ENCODE peak calls at places on chromosome 11, in six cellular contexts. One of them, this sample, is unnamed.
A peak's percentile ranks its signal among the peaks of the same experiment; 100 is the strongest.

GRCh38 chr11:45543808-45544422 is 121.5 kb downstream of the CHST1 start:
- ATAC-seq in upper lobe of left lung: no peak
- ATAC-seq in A549: no peak
- ATAC-seq in HepG2: no peak
- ATAC-seq in GM12878: no peak
- ATAC-seq in K562: peak; percentile 61
- ATAC-seq in this sample: no peak

GRCh38 chr11:15579287-15580001 is 464.7 kb downstream of the INSC start:
- ATAC-seq in upper lobe of left lung: no peak
- ATAC-seq in A549: no peak
- ATAC-seq in HepG2: no peak
- ATAC-seq in GM12878: no peak
- ATAC-seq in K562: peak; percentile 64
- ATAC-seq in this sample: no peak

GRCh38 chr11:111514216-111515031 is at the start of gene HOATZ:
- ATAC-seq in upper lobe of left lung: no peak
- ATAC-seq in A549: no peak
- ATAC-seq in HepG2: no peak
- ATAC-seq in GM12878: peak; percentile 31
- ATAC-seq in K562: peak; percentile 70
- ATAC-seq in this sample: no peak

GRCh38 chr11:100602716-100603115 is 84.4 kb upstream of the ARHGAP42 start:
- ATAC-seq in upper lobe of left lung: peak; percentile 28
- ATAC-seq in A549: no peak
- ATAC-seq in HepG2: no peak
- ATAC-seq in GM12878: no peak
- ATAC-seq in K562: no peak
- ATAC-seq in this sample: peak; percentile 70

GRCh38 chr11:48093795-48094642 is 113.7 kb downstream of the PTPRJ start:
- ATAC-seq in upper lobe of left lung: peak; percentile 38
- ATAC-seq in A549: no peak
- ATAC-seq in HepG2: peak; percentile 81
- ATAC-seq in GM12878: peak; percentile 66
- ATAC-seq in K562: peak; percentile 24
- ATAC-seq in this sample: no peak

GRCh38 chr11:107590460-107591097 is 368 bp upstream of the ELMOD1 start:
- ATAC-seq in upper lobe of left lung: no peak
- ATAC-seq in A549: peak; percentile 55
- ATAC-seq in HepG2: peak; percentile 51
- ATAC-seq in GM12878: no peak
- ATAC-seq in K562: no peak
- ATAC-seq in this sample: no peak

GRCh38 chr11:65424200-65425104 is 1.9 kb downstream of the NEAT1 start:
- ATAC-seq in upper lobe of left lung: no peak
- ATAC-seq in A549: no peak
- ATAC-seq in HepG2: no peak
- ATAC-seq in GM12878: no peak
- ATAC-seq in K562: no peak
- ATAC-seq in this sample: no peak

GRCh38 chr11:130449996-130450419 is 1.6 kb downstream of the ADAMTS15 start:
- ATAC-seq in upper lobe of left lung: peak; percentile 82
- ATAC-seq in A549: no peak
- ATAC-seq in HepG2: no peak
- ATAC-seq in GM12878: no peak
- ATAC-seq in K562: peak; percentile 76
- ATAC-seq in this sample: peak; percentile 80

GRCh38 chr11:131688056-131688693 is 317.8 kb downstream of the NTM start:
- ATAC-seq in upper lobe of left lung: peak; percentile 87
- ATAC-seq in A549: peak; percentile 72
- ATAC-seq in HepG2: peak; percentile 85
- ATAC-seq in GM12878: peak; percentile 98
- ATAC-seq in K562: peak; percentile 91
- ATAC-seq in this sample: peak; percentile 69

GRCh38 chr11:125165111-125165663 is 636 bp downstream of the PKNOX2 start:
- ATAC-seq in upper lobe of left lung: peak; percentile 43
- ATAC-seq in A549: peak; percentile 54
- ATAC-seq in HepG2: peak; percentile 51
- ATAC-seq in GM12878: peak; percentile 33
- ATAC-seq in K562: no peak
- ATAC-seq in this sample: peak; percentile 33

GRCh38 chr11:116980136-116980793 is 118.0 kb downstream of the SIK3 start:
- ATAC-seq in upper lobe of left lung: no peak
- ATAC-seq in A549: no peak
- ATAC-seq in HepG2: no peak
- ATAC-seq in GM12878: peak; percentile 98
- ATAC-seq in K562: no peak
- ATAC-seq in this sample: no peak

GRCh38 chr11:35488117-35488516 is 37.3 kb downstream of the PAMR1 start:
- ATAC-seq in upper lobe of left lung: peak; percentile 51
- ATAC-seq in A549: no peak
- ATAC-seq in HepG2: no peak
- ATAC-seq in GM12878: no peak
- ATAC-seq in K562: no peak
- ATAC-seq in this sample: no peak

GRCh38 chr11:83725161-83725560 is 439.0 kb upstream of the CCDC90B start:
- ATAC-seq in upper lobe of left lung: peak; percentile 29
- ATAC-seq in A549: no peak
- ATAC-seq in HepG2: no peak
- ATAC-seq in GM12878: no peak
- ATAC-seq in K562: no peak
- ATAC-seq in this sample: no peak

GRCh38 chr11:44855138-44855849 is 95.4 kb downstream of the TP53I11 start:
- ATAC-seq in upper lobe of left lung: no peak
- ATAC-seq in A549: no peak
- ATAC-seq in HepG2: no peak
- ATAC-seq in GM12878: peak; percentile 80
- ATAC-seq in K562: no peak
- ATAC-seq in this sample: no peak

GRCh38 chr11:65355776-65356393 is 1.3 kb downstream of the TIGD3 start:
- ATAC-seq in upper lobe of left lung: peak; percentile 25
- ATAC-seq in A549: no peak
- ATAC-seq in HepG2: no peak
- ATAC-seq in GM12878: no peak
- ATAC-seq in K562: no peak
- ATAC-seq in this sample: no peak

GRCh38 chr11:126489791-126490190 is 134.3 kb downstream of the ST3GAL4 start:
- ATAC-seq in upper lobe of left lung: no peak
- ATAC-seq in A549: no peak
- ATAC-seq in HepG2: no peak
- ATAC-seq in GM12878: no peak
- ATAC-seq in K562: no peak
- ATAC-seq in this sample: no peak

GRCh38 chr11:16226245-16226644 is 130.1 kb downstream of the SOX6 start:
- ATAC-seq in upper lobe of left lung: no peak
- ATAC-seq in A549: peak; percentile 85
- ATAC-seq in HepG2: peak; percentile 74
- ATAC-seq in GM12878: no peak
- ATAC-seq in K562: peak; percentile 81
- ATAC-seq in this sample: no peak

GRCh38 chr11:100705447-100705846 is 18.4 kb downstream of the ARHGAP42 start:
- ATAC-seq in upper lobe of left lung: no peak
- ATAC-seq in A549: no peak
- ATAC-seq in HepG2: no peak
- ATAC-seq in GM12878: peak; percentile 74
- ATAC-seq in K562: no peak
- ATAC-seq in this sample: no peak

GRCh38 chr11:120817131-120817530 is 206.8 kb upstream of the TBCEL start:
- ATAC-seq in upper lobe of left lung: no peak
- ATAC-seq in A549: no peak
- ATAC-seq in HepG2: no peak
- ATAC-seq in GM12878: no peak
- ATAC-seq in K562: no peak
- ATAC-seq in this sample: no peak

GRCh38 chr11:72762641-72763304 is 10.6 kb upstream of the ARAP1 start:
- ATAC-seq in upper lobe of left lung: no peak
- ATAC-seq in A549: no peak
- ATAC-seq in HepG2: no peak
- ATAC-seq in GM12878: peak; percentile 98
- ATAC-seq in K562: no peak
- ATAC-seq in this sample: no peak

GRCh38 chr11:28674432-28675076 is 566.4 kb downstream of the METTL15 start:
- ATAC-seq in upper lobe of left lung: peak; percentile 35
- ATAC-seq in A549: no peak
- ATAC-seq in HepG2: peak; percentile 90
- ATAC-seq in GM12878: peak; percentile 92
- ATAC-seq in K562: no peak
- ATAC-seq in this sample: no peak

GRCh38 chr11:83573097-83573496 is 286.9 kb upstream of the CCDC90B start:
- ATAC-seq in upper lobe of left lung: no peak
- ATAC-seq in A549: no peak
- ATAC-seq in HepG2: no peak
- ATAC-seq in GM12878: no peak
- ATAC-seq in K562: no peak
- ATAC-seq in this sample: no peak

GRCh38 chr11:121330614-121331435 is 38.3 kb downstream of the SC5D start:
- ATAC-seq in upper lobe of left lung: no peak
- ATAC-seq in A549: no peak
- ATAC-seq in HepG2: no peak
- ATAC-seq in GM12878: no peak
- ATAC-seq in K562: no peak
- ATAC-seq in this sample: no peak

GRCh38 chr11:15276616-15277015 is 161.9 kb downstream of the INSC start:
- ATAC-seq in upper lobe of left lung: no peak
- ATAC-seq in A549: no peak
- ATAC-seq in HepG2: no peak
- ATAC-seq in GM12878: no peak
- ATAC-seq in K562: no peak
- ATAC-seq in this sample: no peak

GRCh38 chr11:107018902-107019493 is 722 bp upstream of the GUCY1A2 start:
- ATAC-seq in upper lobe of left lung: peak; percentile 88
- ATAC-seq in A549: peak; percentile 79
- ATAC-seq in HepG2: peak; percentile 90
- ATAC-seq in GM12878: peak; percentile 54
- ATAC-seq in K562: peak; percentile 73
- ATAC-seq in this sample: peak; percentile 66

GRCh38 chr11:47508595-47509555 is 44.1 kb downstream of the CELF1 start:
- ATAC-seq in upper lobe of left lung: peak; percentile 23
- ATAC-seq in A549: no peak
- ATAC-seq in HepG2: peak; percentile 43
- ATAC-seq in GM12878: peak; percentile 31
- ATAC-seq in K562: peak; percentile 56
- ATAC-seq in this sample: no peak

GRCh38 chr11:59225017-59225416 is 12.3 kb upstream of the MPEG1 start:
- ATAC-seq in upper lobe of left lung: no peak
- ATAC-seq in A549: no peak
- ATAC-seq in HepG2: no peak
- ATAC-seq in GM12878: peak; percentile 17
- ATAC-seq in K562: no peak
- ATAC-seq in this sample: no peak

GRCh38 chr11:26219506-26220117 is 112.3 kb upstream of the ANO3 start:
- ATAC-seq in upper lobe of left lung: no peak
- ATAC-seq in A549: no peak
- ATAC-seq in HepG2: no peak
- ATAC-seq in GM12878: no peak
- ATAC-seq in K562: no peak
- ATAC-seq in this sample: no peak

GRCh38 chr11:10623797-10624761 is 55.6 kb upstream of the LYVE1 start:
- ATAC-seq in upper lobe of left lung: peak; percentile 56
- ATAC-seq in A549: peak; percentile 48
- ATAC-seq in HepG2: peak; percentile 57
- ATAC-seq in GM12878: peak; percentile 57
- ATAC-seq in K562: peak; percentile 79
- ATAC-seq in this sample: peak; percentile 69
- TF ChIP-seq EP300 in upper lobe of left lung: no peak
- TF ChIP-seq EP300 in A549: no peak
- TF ChIP-seq EP300 in HepG2: no peak
- TF ChIP-seq EP300 in GM12878: no peak
- TF ChIP-seq EP300 in K562: no peak
- TF ChIP-seq EP300 in this sample: no peak

DNA sequence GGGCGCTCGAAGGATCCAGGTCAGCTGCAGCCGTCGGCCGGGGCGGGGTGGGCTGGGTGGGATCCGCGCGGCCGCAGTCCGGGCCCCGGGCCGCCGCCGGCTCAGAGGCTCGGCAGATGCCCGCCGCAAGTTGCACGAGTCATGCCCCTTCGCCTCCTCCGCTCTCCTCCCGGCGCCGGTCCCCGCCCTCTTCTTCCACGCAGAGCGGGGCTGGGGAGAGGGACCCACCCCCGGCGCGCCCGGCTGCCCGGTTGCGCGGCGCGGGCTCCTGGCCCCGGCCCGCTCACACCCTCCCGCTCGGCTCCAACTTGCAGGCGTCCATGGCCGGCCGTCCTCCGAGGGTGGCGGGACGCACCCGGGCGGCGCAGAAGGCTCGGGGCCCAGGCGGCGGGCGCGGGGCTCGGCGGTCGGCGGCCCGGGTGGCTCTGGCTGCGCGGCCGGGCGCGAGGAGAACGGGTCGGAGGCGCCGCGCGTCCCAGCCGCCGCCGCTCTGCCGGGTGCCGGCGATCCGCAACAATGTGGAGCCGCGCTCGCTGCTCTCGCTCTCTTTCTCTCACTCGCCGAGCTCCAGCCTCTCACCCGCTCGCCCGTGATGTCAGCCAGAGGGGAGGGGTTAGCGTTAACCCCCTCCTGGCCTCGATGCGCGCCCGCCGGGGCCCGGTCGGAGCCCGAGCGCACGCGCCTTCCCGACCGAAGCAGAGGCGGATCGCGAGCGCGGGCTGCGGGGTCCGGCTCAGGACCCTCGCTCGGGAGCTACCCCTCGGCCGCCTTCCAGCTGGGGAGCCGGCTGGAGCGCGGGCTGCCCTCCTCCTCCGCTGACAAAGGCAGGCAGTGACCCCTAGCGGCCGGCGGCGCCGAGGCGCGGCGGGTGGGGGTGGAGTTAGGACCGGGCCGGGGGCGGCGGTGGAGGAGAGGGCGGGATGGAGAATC is at the start of gene NECTIN1:
- ATAC-seq in upper lobe of left lung: peak; percentile 95
- ATAC-seq in A549: peak; percentile 90
- ATAC-seq in HepG2: peak; percentile 89
- ATAC-seq in GM12878: peak; percentile 86
- ATAC-seq in K562: peak; percentile 99
- ATAC-seq in this sample: peak; percentile 92
- H3K27ac ChIP-seq in upper lobe of left lung: peak within 1 kb of the TSS; percentile 79
- H3K27ac ChIP-seq in A549: peak within 1 kb of the TSS; percentile 93
- H3K27ac ChIP-seq in HepG2: peak within 1 kb of the TSS; percentile 13
- H3K27ac ChIP-seq in GM12878: peak within 1 kb of the TSS; percentile 58
- H3K27ac ChIP-seq in K562: no peak within 1 kb of the TSS
- H3K27ac ChIP-seq in this sample: peak within 1 kb of the TSS; percentile 61

DNA sequence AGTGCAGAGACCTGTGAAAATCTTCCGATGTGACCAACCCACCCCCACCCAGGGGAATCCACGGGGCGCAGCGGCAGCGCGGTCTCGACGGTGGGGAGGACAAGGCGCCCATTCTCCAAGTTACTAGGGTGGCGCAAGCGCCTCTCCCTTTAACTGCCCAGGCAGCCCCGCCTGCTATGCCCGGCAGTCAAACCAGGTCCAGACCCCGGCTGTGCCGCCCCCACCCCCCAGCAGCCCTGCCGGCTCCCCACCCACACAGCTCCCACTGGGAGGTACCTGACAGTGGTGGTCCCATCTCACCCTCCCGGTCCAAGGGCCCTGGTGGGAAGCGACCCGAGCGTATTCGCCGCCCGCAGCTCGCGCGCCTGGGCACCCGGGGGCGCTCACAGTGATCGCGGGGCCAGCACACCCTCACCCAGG is 423 bp downstream of the TRPM5 start:
- ATAC-seq in upper lobe of left lung: no peak
- ATAC-seq in A549: no peak
- ATAC-seq in HepG2: no peak
- ATAC-seq in GM12878: no peak
- ATAC-seq in K562: no peak
- ATAC-seq in this sample: no peak
- H3K4me1 ChIP-seq in upper lobe of left lung: peaks cover 28% of the 10 kb centered on the region
- H3K4me1 ChIP-seq in A549: peaks cover 6% of the 10 kb centered on the region
- H3K4me1 ChIP-seq in HepG2: no peaks in the 10 kb centered on the region
- H3K4me1 ChIP-seq in GM12878: no peaks in the 10 kb centered on the region
- H3K4me1 ChIP-seq in K562: no peaks in the 10 kb centered on the region
- H3K4me1 ChIP-seq in this sample: no peaks in the 10 kb centered on the region

GRCh38 chr11:6606471-6607189 is 3.1 kb downstream of the ILK start:
- ATAC-seq in upper lobe of left lung: peak; percentile 84
- ATAC-seq in A549: peak; percentile 72
- ATAC-seq in HepG2: peak; percentile 86
- ATAC-seq in GM12878: peak; percentile 79
- ATAC-seq in K562: peak; percentile 81
- ATAC-seq in this sample: peak; percentile 83
- TF ChIP-seq EP300 in upper lobe of left lung: no peak
- TF ChIP-seq EP300 in A549: no peak
- TF ChIP-seq EP300 in HepG2: no peak
- TF ChIP-seq EP300 in GM12878: no peak
- TF ChIP-seq EP300 in K562: no peak
- TF ChIP-seq EP300 in this sample: no peak